ENCODE peak calls at places on chromosomes 13 and 19, in ten cellular contexts. T is mammary epithelial cell, F is GM23338, S is ascending aorta, R is transverse colon, X is heart right ventricle, V is H9, H is psoas muscle, G is cardiac muscle cell, Y is tibial nerve. I is an unnamed sample. For H3K4me1, the result is how much of the 10 kb centered on the place peaks cover.

GRCh38 chr19:51323481-51323891 is 12.0 kb downstream of the IGLON5 start:
- DNase-seq in T (no peak), F (no peak), S (no peak), R (no peak), X (no peak), V (no peak), H (no peak), G (no peak), Y (no peak), I (no peak)

GRCh38 chr19:29378126-29378525 is 147.7 kb upstream of the VSTM2B start:
- DNase-seq in T (no peak), F (no peak), S (no peak), R (no peak), X (no peak), V (peak), H (no peak), G (no peak), Y (no peak), I (peak)

GRCh38 chr13:79710376-79710775 is 229.4 kb downstream of the NDFIP2 start:
- DNase-seq in T (peak), F (no peak), S (no peak), R (no peak), X (no peak), V (no peak), H (no peak), G (no peak), Y (no peak), I (no peak)

GRCh38 chr13:68319384-68319783 is 1089.2 kb upstream of the PCDH9 start:
- DNase-seq in T (no peak), F (no peak), S (no peak), R (no peak), X (no peak), V (no peak), H (no peak), G (no peak), Y (no peak), I (no peak)

GRCh38 chr19:1855040-1855827 is 7.0 kb upstream of the REXO1 start:
- DNase-seq in T (peak), F (peak), S (peak), R (peak), X (peak), V (peak), H (peak), G (peak), Y (peak), I (peak)

GRCh38 chr13:103303078-103303651 is 236.9 kb upstream of the SLC10A2 start:
- DNase-seq in T (no peak), F (no peak), S (no peak), R (no peak), X (no peak), V (no peak), H (no peak), G (no peak), Y (no peak), I (no peak)

GRCh38 chr19:39410620-39411005 is 1.9 kb upstream of the PLEKHG2 start:
- DNase-seq in T (peak), F (no peak), S (no peak), R (peak), X (no peak), V (no peak), H (no peak), G (no peak), Y (no peak), I (no peak)

GRCh38 chr19:54448774-54449700 is at the start of gene LENG8:
- DNase-seq in T (peak), F (peak), S (peak), R (peak), X (peak), V (peak), H (peak), G (peak), Y (peak), I (peak)

GRCh38 chr13:50078512-50079277 is 63.5 kb downstream of the KCNRG start:
- DNase-seq in T (no peak), F (no peak), S (no peak), R (no peak), X (no peak), V (no peak), H (no peak), G (no peak), Y (no peak), I (no peak)

GRCh38 chr13:35767256-35767981 is 290.9 kb upstream of the MAB21L1 start:
- DNase-seq in T (no peak), F (no peak), S (no peak), R (no peak), X (no peak), V (no peak), H (no peak), G (no peak), Y (no peak), I (no peak)

GRCh38 chr13:100542546-100543156 is 45.9 kb downstream of the GGACT start:
- DNase-seq in T (peak), F (peak), S (no peak), R (no peak), X (no peak), V (peak), H (no peak), G (no peak), Y (no peak), I (no peak)

GRCh38 chr19:40610396-40611064 is 9.4 kb downstream of the LTBP4 start:
- DNase-seq in T (peak), F (peak), S (no peak), R (peak), X (peak), V (peak), H (peak), G (no peak), Y (no peak), I (peak)

GRCh38 chr19:51183629-51184028 is 41.3 kb upstream of the CD33 start:
- DNase-seq in T (no peak), F (no peak), S (no peak), R (no peak), X (no peak), V (no peak), H (no peak), G (no peak), Y (no peak), I (no peak)

GRCh38 chr19:4759388-4760284 is 31.9 kb upstream of the FEM1A start:
- DNase-seq in T (peak), F (peak), S (peak), R (peak), X (peak), V (peak), H (peak), G (peak), Y (peak), I (peak)

GRCh38 chr19:35021016-35021415 is 9.3 kb upstream of the SCN1B start:
- DNase-seq in T (no peak), F (no peak), S (no peak), R (no peak), X (no peak), V (no peak), H (no peak), G (no peak), Y (no peak), I (no peak)

GRCh38 chr19:35017507-35017906 is 12.8 kb upstream of the SCN1B start:
- DNase-seq in T (no peak), F (no peak), S (no peak), R (no peak), X (no peak), V (no peak), H (no peak), G (no peak), Y (no peak), I (no peak)

GRCh38 chr19:35021596-35021995 is 8.7 kb upstream of the SCN1B start:
- DNase-seq in T (no peak), F (no peak), S (no peak), R (no peak), X (no peak), V (no peak), H (no peak), G (no peak), Y (no peak), I (no peak)

GRCh38 chr19:35018379-35018778 is 11.9 kb upstream of the SCN1B start:
- DNase-seq in T (no peak), F (no peak), S (no peak), R (no peak), X (no peak), V (no peak), H (no peak), G (no peak), Y (no peak), I (no peak)

GRCh38 chr19:35019144-35019543 is 11.1 kb upstream of the SCN1B start:
- DNase-seq in T (no peak), F (no peak), S (no peak), R (no peak), X (no peak), V (no peak), H (no peak), G (no peak), Y (no peak), I (no peak)
- H3K27ac ChIP-seq in T (no peak), F (no peak), S (no peak), R (no peak), X (no peak), V (no peak), H (no peak), G (no peak), Y (no peak), I (no peak)

GRCh38 chr19:16571689-16572331 is 405 bp downstream of the SLC35E1 start:
- DNase-seq in T (peak), F (peak), S (no peak), R (peak), X (no peak), V (no peak), H (no peak), G (no peak), Y (no peak), I (peak)
- H3K4me1 ChIP-seq in T (under half), F (under half), S (under half), R (under half), X (under half), V (under half), H (half or more), G (under half), Y (under half), I (half or more)

GRCh38 chr13:75482820-75483079 is 781 bp upstream of the TBC1D4 start:
- DNase-seq in T (no peak), F (no peak), S (no peak), R (no peak), X (no peak), V (no peak), H (no peak), G (no peak), Y (no peak), I (no peak)
- TF ChIP-seq CTCF in T (no peak), F (no peak), S (no peak), R (no peak), X (no peak), V (no peak), H (no peak), G (no peak), Y (no peak), I (no peak)

GRCh38 chr13:32528358-32528757 is 10.2 kb downstream of the N4BP2L2 start:
- DNase-seq in T (peak), F (no peak), S (no peak), R (no peak), X (no peak), V (no peak), H (no peak), G (no peak), Y (no peak), I (no peak)
- H3K27ac ChIP-seq in T (no peak), F (no peak), S (no peak), R (no peak), X (no peak), V (no peak), H (peak), G (no peak), Y (no peak), I (no peak)

DNA sequence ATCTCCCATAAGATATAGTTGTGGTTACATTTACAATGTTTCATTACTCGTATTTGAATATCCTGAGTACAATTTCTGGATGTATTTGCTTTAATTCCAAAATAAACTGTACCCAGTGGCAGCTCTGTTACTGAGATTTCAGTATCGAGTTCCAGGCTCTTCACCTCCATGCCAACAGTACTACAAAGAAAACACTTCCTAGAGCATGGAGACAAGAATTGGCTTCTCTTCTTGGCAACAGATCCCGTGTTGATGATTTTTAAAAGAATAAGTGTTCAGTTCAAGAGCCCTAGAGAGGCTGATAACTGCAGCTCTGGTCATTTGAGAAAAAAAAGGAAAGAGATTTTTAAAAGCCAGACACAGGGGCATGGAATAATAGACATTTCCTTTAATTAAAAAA is 302.8 kb downstream of the EFNB2 start:
- DNase-seq in T (no peak), F (peak), S (no peak), R (no peak), X (no peak), V (no peak), H (no peak), G (peak), Y (no peak), I (no peak)
- H3K4me1 ChIP-seq in T (under half), F (under half), S (under half), R (under half), X (under half), V (under half), H (under half), G (under half), Y (under half), I (under half)

GRCh38 chr13:45196091-45196490 is 4.8 kb downstream of the KCTD4 start:
- DNase-seq in T (no peak), F (no peak), S (no peak), R (no peak), X (no peak), V (no peak), H (no peak), G (no peak), Y (no peak), I (no peak)

GRCh38 chr13:45191874-45192273 is 9.0 kb downstream of the KCTD4 start:
- DNase-seq in T (no peak), F (no peak), S (no peak), R (no peak), X (no peak), V (no peak), H (no peak), G (no peak), Y (no peak), I (no peak)

GRCh38 chr13:45195421-45195820 is 5.4 kb downstream of the KCTD4 start:
- DNase-seq in T (no peak), F (no peak), S (no peak), R (no peak), X (no peak), V (no peak), H (no peak), G (no peak), Y (no peak), I (no peak)

GRCh38 chr13:45196622-45197021 is 4.2 kb downstream of the KCTD4 start:
- DNase-seq in T (peak), F (no peak), S (no peak), R (no peak), X (no peak), V (no peak), H (no peak), G (peak), Y (no peak), I (no peak)

DNA sequence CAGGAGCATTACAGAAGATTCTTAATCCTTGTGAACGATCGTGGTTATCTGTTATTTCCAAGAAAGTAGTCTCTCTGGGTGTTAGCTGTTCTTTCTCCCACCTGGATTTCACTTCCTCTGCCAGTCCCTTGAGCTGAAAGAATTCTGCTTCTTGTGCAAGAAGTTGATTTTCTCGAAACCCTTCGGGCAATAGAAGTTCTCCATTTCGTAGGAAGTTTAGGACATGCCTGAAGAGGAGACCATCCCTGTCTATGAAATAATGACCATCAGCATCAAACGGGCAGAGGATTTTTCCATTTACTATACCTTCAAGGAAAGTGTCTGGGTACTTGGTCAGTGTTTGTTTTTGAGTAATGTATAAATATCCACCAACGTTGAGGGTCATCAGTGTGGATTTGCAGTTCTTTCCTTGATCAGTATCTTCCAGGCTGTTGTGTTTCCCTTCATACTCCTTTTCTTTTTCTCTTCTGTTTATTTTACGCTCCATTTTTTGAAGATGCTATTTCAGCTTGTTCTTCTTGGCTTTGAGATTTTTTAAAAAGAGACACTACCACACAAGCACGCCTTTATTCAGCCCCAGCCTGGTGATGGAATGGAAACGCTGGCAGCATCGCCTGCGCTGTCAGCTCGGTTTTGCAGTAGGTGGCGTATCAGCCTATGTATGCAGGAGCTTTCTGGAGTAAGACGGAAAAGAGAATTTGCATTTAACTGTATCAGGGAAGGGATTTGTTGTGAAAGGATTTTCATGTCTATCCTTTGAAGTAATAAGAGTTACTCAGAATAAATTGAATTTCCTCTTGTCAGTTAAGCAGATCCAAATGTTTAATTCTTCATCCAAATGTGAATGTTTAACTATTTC is 6.5 kb downstream of the KCTD4 start:
- DNase-seq in T (peak), F (peak), S (no peak), R (peak), X (peak), V (peak), H (no peak), G (no peak), Y (peak), I (no peak)
- TF ChIP-seq CTCF in T (peak), F (peak), S (peak), R (peak), X (no peak), V (peak), H (peak), G (peak), Y (peak), I (no peak)

DNA sequence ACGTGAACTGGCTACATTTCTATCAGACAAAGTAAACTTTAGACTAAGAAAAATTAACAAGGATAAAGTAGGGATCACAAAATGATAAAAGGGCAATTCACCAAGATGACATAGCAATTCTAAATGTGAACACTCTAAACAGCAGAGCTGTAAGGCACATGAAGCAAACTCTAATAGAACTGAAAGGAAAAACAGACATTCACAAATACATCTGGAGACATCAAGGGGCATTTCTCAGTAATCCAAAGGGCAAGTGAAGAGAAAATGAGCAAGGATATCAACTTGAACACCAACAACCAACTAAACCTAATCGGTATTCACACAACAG is 12.7 kb downstream of the TUBGCP3 start:
- DNase-seq in T (no peak), F (no peak), S (no peak), R (no peak), X (no peak), V (no peak), H (no peak), G (no peak), Y (no peak), I (no peak)
- H3K27ac ChIP-seq in T (no peak), F (no peak), S (peak), R (peak), X (no peak), V (no peak), H (no peak), G (no peak), Y (no peak), I (peak)

I was measured in lower lobe of right lung.